ENCODE peak calls at places on chromosome 13, in five cellular contexts. E, N, I, R and K are unnamed samples.

GRCh38 chr13:42064259-42064658 is 15.8 kb downstream of the DGKH start:
- DNase-seq in R (no peak), I (no peak), N (peak), E (peak), K (no peak)

GRCh38 chr13:52845766-52846566 is 2.5 kb downstream of the PCDH8 start:
- DNase-seq in I (no peak), R (peak), N (peak), E (no peak), K (no peak)

GRCh38 chr13:31755803-31756212 is 16.5 kb downstream of the RXFP2 start:
- DNase-seq in N (peak), R (no peak), E (peak), I (no peak), K (no peak)

GRCh38 chr13:77696006-77696862 is 1.3 kb upstream of the SLAIN1 start:
- DNase-seq in R (peak), N (peak), I (peak), E (no peak), K (no peak)

GRCh38 chr13:23578411-23579071 is 8.3 kb downstream of the TNFRSF19 start:
- DNase-seq in N (peak), I (peak), E (peak), R (peak), K (peak)

GRCh38 chr13:113078895-113079720 is 26.5 kb upstream of the F7 start:
- DNase-seq in N (no peak), I (no peak), R (no peak), E (no peak), K (no peak)

GRCh38 chr13:111156421-111156820 is 41.3 kb downstream of the ARHGEF7 start:
- DNase-seq in I (no peak), R (no peak), E (no peak), N (no peak), K (no peak)

GRCh38 chr13:37443538-37443937 is 155.0 kb downstream of the POSTN start:
- DNase-seq in E (peak), I (no peak), R (no peak), N (peak), K (no peak)

GRCh38 chr13:28401303-28402056 is 93.4 kb downstream of the FLT1 start:
- DNase-seq in N (peak), E (peak), R (no peak), I (no peak), K (no peak)

GRCh38 chr13:62544928-62545327 is 1129.3 kb upstream of the PCDH20 start:
- DNase-seq in E (no peak), I (no peak), N (no peak), R (no peak), K (no peak)
- H3K4me3 ChIP-seq in E (no peak), I (no peak), N (no peak), R (no peak), K (no peak)

GRCh38 chr13:71864094-71864980 is 2.7 kb downstream of the DACH1 start:
- DNase-seq in I (no peak), E (no peak), R (no peak), N (no peak), K (peak)

GRCh38 chr13:71867101-71867814 is at the start of gene DACH1:
- DNase-seq in E (no peak), I (no peak), N (peak), R (peak), K (peak)

GRCh38 chr13:71866173-71867091 is 572 bp downstream of the DACH1 start:
- DNase-seq in N (peak), R (peak), E (no peak), I (no peak), K (no peak)

GRCh38 chr13:71864981-71865857 is 1.8 kb downstream of the DACH1 start:
- DNase-seq in E (no peak), I (no peak), N (peak), R (peak), K (peak)

DNA sequence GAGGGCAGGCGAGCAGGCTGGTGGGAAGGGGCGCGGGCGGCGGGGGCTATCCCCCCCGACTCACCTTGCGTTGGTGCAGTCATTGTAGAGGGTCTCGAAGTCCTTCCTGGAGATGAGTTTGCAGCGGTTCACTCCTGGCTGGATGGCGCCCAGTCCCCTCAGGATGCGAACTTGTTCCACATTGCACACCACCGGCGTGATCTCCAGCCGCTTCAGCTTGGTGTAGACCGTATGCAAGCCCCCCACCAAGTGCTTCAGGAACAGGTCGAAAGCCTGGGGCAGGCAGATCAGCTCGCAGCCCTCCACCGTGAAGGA is 1.2 kb downstream of the DACH1 start:
- DNase-seq in R (no peak), E (no peak), I (no peak), N (peak), K (peak)
- H3K4me3 ChIP-seq in R (peak), E (peak), I (no peak), N (peak), K (peak)

GRCh38 chr13:46367622-46368327 is 19.3 kb downstream of the RUBCNL start:
- DNase-seq in I (no peak), E (peak), N (peak), R (no peak), K (no peak)
- H3K4me3 ChIP-seq in I (no peak), E (no peak), N (no peak), R (no peak), K (no peak)

GRCh38 chr13:80001510-80001842 is 339.4 kb downstream of the SPRY2 start:
- DNase-seq in E (no peak), N (no peak), I (no peak), R (no peak), K (no peak)
- H3K4me3 ChIP-seq in E (no peak), N (no peak), I (no peak), R (no peak), K (no peak)

DNA sequence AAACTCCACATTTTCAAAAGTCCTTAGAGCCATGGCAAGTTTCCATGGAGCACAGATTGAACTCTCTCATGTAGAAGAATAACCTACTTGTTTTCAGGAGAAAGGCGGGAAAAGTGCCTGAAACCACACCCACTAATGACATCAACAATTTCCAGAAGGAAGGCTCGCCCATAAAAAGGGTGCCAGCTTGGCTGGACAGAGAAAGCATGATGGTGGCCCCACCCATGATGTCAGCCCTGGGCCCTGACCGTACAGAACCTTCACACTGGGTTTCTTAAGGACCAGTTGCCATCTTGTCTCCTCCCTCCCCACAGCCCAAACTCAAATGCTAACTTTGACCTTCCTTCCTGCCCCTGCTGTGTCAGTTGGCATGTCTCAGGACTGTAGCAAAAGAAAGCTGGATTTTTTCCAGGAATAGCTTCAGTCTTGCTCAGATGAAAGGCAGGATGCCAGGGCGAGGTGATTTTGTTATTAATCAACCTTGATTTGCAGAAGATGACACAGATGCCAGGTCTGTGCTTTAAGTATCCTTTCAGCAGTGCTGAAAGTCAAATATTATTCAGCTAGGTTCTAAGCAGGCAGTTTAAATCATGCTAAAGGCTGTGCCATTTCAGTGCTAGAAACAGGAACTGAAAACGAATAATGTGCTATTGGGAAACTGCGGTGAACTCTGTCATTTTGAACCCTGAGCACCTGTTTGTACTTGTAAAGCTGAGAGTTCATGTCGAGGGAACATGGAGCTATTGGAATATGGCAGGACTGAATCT is 89.5 kb upstream of the RFC3 start:
- DNase-seq in E (no peak), R (no peak), N (peak), I (no peak), K (peak)
- H3K4me3 ChIP-seq in E (no peak), R (no peak), N (no peak), I (no peak), K (no peak)

DNA sequence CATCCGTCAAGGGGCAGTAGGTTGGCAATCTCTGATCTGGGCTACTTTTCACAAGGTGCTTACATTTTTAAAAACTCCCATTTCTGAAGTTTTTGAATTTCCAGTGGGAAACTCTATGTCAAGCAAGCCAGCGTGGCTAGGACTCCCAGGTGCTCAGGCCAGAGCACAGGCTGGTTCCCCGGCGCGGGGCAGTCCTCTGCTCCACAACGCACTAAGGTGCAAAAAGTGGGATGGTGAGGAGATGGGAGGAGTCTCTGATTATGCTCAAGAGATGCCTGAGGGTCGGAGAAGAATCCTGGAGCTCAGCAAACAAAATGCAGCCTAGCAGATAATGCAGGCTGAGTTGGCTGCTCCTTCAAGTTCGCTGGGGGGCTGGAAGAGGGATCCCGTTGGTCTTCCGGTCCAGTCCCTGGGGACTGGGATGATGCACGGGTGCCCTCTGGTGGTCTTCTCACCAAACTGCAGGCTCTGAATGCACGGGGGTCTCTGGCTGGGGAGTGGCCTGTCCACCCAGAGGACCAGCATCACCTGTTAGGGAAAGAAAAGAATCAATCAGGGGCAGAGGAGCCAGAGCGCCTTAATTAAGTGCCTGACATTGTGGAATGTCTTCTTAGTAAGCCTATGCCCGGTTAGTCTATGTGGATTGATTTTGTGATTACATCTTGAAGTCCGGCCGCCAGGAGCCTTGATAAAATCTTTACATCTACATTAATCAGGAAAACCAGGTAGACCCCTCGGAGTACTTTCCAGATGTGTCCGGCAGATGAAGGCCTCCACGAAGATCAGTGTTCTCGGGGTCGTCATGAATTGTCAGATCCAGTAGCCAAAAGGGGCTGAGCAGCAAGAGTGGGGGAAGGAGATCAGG is 244.4 kb upstream of the MAB21L1 start:
- DNase-seq in N (peak), E (no peak), I (no peak), R (peak), K (peak)
- H3K4me3 ChIP-seq in N (peak), E (peak), I (no peak), R (no peak), K (no peak)